ENCODE peak calls at places on chromosomes 2 and 18, in eight cellular contexts. P is foreskin fibroblast; R is SW480; J is naive B cell; Z is amygdala; Y is NCI-H2171 treated with DMSO at 0.1 percent for 48 hours; A is stimulated activated CD4-positive, alpha-beta T cell treated with anti-CD3 and anti-CD28 coated beads, Interleukin-4, amount 100 ng/mL, for 48 hours; S is T-helper 2 cell. H is an unnamed sample.
A peak's percentile ranks its signal among the peaks of the same experiment; 100 is the strongest.

GRCh38 chr18:62720766-62721613 is 5.6 kb downstream of the PHLPP1 start:
- DNase-seq in P (no peak), R (no peak), J (no peak), Z (no peak), Y (no peak), A (no peak), S (no peak), H (no peak)

GRCh38 chr2:128531856-128532255 is 213.2 kb upstream of the HS6ST1 start:
- DNase-seq in P (no peak), R (peak; percentile 8), J (no peak), Z (no peak), Y (no peak), A (no peak), S (no peak), H (no peak)

GRCh38 chr18:32888311-32888710 is 115.5 kb upstream of the KLHL14 start:
- DNase-seq in P (no peak), R (no peak), J (no peak), Z (no peak), Y (no peak), A (no peak), S (no peak), H (no peak)

GRCh38 chr18:41326311-41326710 is 628.7 kb upstream of the PIK3C3 start:
- DNase-seq in P (peak; percentile 24), R (no peak), J (no peak), Z (no peak), Y (no peak), A (no peak), S (no peak), H (no peak)

GRCh38 chr18:515156-515815 is 14.8 kb upstream of the COLEC12 start:
- DNase-seq in P (no peak), R (no peak), J (no peak), Z (no peak), Y (no peak), A (no peak), S (no peak), H (no peak)

GRCh38 chr2:8658064-8658862 is 23.6 kb upstream of the ID2 start:
- DNase-seq in P (no peak), R (no peak), J (no peak), Z (no peak), Y (no peak), A (no peak), S (no peak), H (no peak)

GRCh38 chr2:29660216-29660615 is 261.2 kb downstream of the ALK start:
- DNase-seq in P (no peak), R (no peak), J (no peak), Z (no peak), Y (no peak), A (no peak), S (no peak), H (no peak)

GRCh38 chr2:62724886-62725711 is 19.6 kb downstream of the EHBP1 start:
- DNase-seq in P (no peak), R (no peak), J (no peak), Z (peak; percentile 40), Y (no peak), A (peak; percentile 15), S (no peak), H (peak; percentile 14)

GRCh38 chr2:151043484-151043883 is 218.2 kb downstream of the RBM43 start:
- DNase-seq in P (no peak), R (peak; percentile 88), J (no peak), Z (no peak), Y (peak; percentile 91), A (no peak), S (no peak), H (no peak)

GRCh38 chr2:232652505-232652851 is 19.1 kb downstream of the EFHD1 start:
- DNase-seq in P (no peak), R (peak; percentile 72), J (no peak), Z (no peak), Y (peak; percentile 12), A (no peak), S (no peak), H (no peak)

GRCh38 chr2:134550566-134551164 is 168.1 kb downstream of the TMEM163 start:
- DNase-seq in P (peak; percentile 1), R (no peak), J (no peak), Z (no peak), Y (no peak), A (no peak), S (no peak), H (no peak)

GRCh38 chr2:177063331-177063730 is 149.3 kb upstream of the HNRNPA3 start:
- DNase-seq in P (no peak), R (no peak), J (no peak), Z (no peak), Y (no peak), A (no peak), S (no peak), H (no peak)

GRCh38 chr18:75678662-75679061 is 251.2 kb upstream of the SMIM21 start:
- DNase-seq in P (no peak), R (no peak), J (no peak), Z (no peak), Y (no peak), A (no peak), S (no peak), H (no peak)

GRCh38 chr18:73942081-73942625 is 205.5 kb downstream of the FBXO15 start:
- DNase-seq in P (no peak), R (no peak), J (no peak), Z (no peak), Y (no peak), A (no peak), S (no peak), H (no peak)

GRCh38 chr2:213315168-213315876 is 31.1 kb downstream of the SPAG16 start:
- DNase-seq in P (no peak), R (no peak), J (no peak), Z (no peak), Y (no peak), A (no peak), S (no peak), H (no peak)

GRCh38 chr2:65639156-65639876 is 206.9 kb upstream of the SPRED2 start:
- DNase-seq in P (no peak), R (no peak), J (no peak), Z (no peak), Y (no peak), A (no peak), S (no peak), H (no peak)

GRCh38 chr2:220043155-220043992 is 415.9 kb downstream of the SLC4A3 start:
- DNase-seq in P (no peak), R (no peak), J (no peak), Z (no peak), Y (no peak), A (no peak), S (no peak), H (no peak)

GRCh38 chr2:85215074-85216050 is 82.2 kb downstream of the TCF7L1 start:
- DNase-seq in P (peak; percentile 74), R (no peak), J (no peak), Z (peak; percentile 64), Y (peak; percentile 13), A (no peak), S (no peak), H (no peak)